ENCODE peak calls at places on chromosomes 5 and 9, in seven cellular contexts. S is uterus, G is tibial artery, F is heart left ventricle, C is HCT116, K is fibroblast of lung, W is AG04450. V is an unnamed sample.

GRCh38 chr5:112921833-112922817 is at the start of gene REEP5:
- DNase-seq in G (peak; percentile 89), W (no peak), C (peak; percentile 48), S (peak; percentile 71), K (peak; percentile 68), F (peak; percentile 86), V (peak; percentile 93)

GRCh38 chr5:135038202-135038828 is 4.3 kb upstream of the PITX1 start:
- DNase-seq in C (no peak), W (no peak), S (no peak), F (no peak), K (no peak), G (no peak), V (no peak)

GRCh38 chr5:35742006-35742405 is 114.7 kb upstream of the IL7R start:
- DNase-seq in S (no peak), C (no peak), K (no peak), G (no peak), F (no peak), W (no peak), V (no peak)

GRCh38 chr9:8857330-8858249 is 1058.0 kb upstream of the DMAC1 start:
- DNase-seq in S (peak; percentile 57), K (peak; percentile 60), C (no peak), W (no peak), G (peak; percentile 82), F (peak; percentile 73), V (peak; percentile 63)

GRCh38 chr5:81006955-81007636 is 46.9 kb downstream of the RASGRF2 start:
- DNase-seq in C (no peak), S (no peak), W (no peak), G (no peak), F (no peak), K (no peak), V (no peak)

GRCh38 chr5:43074987-43075318 is 34.8 kb upstream of the ANXA2R start:
- DNase-seq in G (no peak), C (no peak), K (no peak), S (no peak), F (no peak), W (no peak), V (no peak)

GRCh38 chr9:105281926-105282325 is 37.5 kb downstream of the SLC44A1 start:
- DNase-seq in C (no peak), K (no peak), F (no peak), W (no peak), S (no peak), G (no peak), V (no peak)

GRCh38 chr5:74285876-74286275 is 354.7 kb downstream of the ENC1 start:
- DNase-seq in K (no peak), G (no peak), W (no peak), S (no peak), C (no peak), F (no peak), V (no peak)

GRCh38 chr5:146751781-146752401 is 126.7 kb downstream of the PPP2R2B start:
- DNase-seq in S (no peak), F (no peak), W (no peak), G (no peak), C (no peak), K (no peak), V (no peak)

GRCh38 chr5:122743231-122743630 is 31.6 kb upstream of the SNX2 start:
- DNase-seq in K (no peak), S (no peak), G (no peak), C (no peak), W (no peak), F (no peak), V (no peak)

GRCh38 chr9:97698865-97699264 is 1.7 kb upstream of the XPA start:
- DNase-seq in S (no peak), W (no peak), C (no peak), F (no peak), K (no peak), G (no peak), V (peak; percentile 52)
- H3K4me3 ChIP-seq in S (no peak overlapping the region), W (no peak overlapping the region), C (no peak overlapping the region), F (no peak overlapping the region), K (no peak overlapping the region), G (no peak overlapping the region), V (no peak overlapping the region)

DNA sequence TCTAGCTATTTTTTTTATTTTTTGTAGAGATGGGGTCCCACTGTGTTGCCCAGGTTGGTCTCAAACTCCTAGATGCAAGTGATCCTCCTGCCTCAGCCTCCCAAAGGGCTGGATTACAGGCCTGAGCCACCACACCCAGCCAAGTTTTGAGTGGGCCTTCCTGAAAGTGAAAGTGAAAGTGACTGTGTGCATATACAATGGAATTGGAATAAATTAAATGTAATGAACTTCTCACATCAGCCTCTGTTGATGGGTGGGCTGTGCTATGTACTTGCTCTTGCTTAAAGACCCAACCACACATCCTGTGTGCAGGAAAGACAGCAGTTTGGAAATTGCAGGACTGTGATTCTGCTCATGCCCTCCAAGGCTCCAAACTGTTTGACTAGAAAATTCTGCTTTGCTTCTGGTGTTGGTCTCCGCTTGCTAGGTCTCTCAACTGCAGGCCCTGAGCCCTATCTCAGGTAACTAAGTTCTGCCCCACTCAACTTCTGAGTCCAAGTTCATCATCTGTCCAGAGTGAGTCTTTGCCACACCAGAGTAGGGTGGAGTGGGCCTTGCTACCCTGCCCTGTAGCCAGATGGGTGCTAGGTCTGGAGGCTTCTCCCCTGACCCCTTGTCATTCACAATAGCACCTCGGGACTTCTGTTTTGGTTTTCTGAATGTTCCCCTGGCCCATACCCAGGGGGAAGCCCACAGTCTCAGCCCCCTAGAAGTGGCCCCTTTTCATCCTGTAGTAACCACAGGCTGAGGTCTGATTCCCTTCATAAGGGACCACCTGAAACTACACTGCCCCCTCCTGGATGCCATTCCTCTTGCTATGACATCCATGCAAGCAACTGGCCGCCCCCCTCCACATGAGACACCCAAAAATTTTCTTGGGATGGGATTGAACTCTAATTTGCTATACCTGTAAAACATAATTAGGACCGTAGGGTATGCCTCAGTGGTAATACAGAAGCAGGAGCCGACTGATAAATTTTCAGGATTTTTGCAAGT is 36.5 kb upstream of the RAD23B start:
- DNase-seq in K (no peak), W (no peak), G (no peak), C (no peak), S (no peak), F (no peak), V (no peak)
- TF ChIP-seq CTCF in K (no peak), W (no peak), G (no peak), C (peak; percentile 60), S (no peak), F (no peak), V (no peak)

GRCh38 chr9:102069969-102070368 is 331.5 kb upstream of the GRIN3A start:
- DNase-seq in W (no peak), F (no peak), G (no peak), C (no peak), K (no peak), S (no peak), V (no peak)

DNA sequence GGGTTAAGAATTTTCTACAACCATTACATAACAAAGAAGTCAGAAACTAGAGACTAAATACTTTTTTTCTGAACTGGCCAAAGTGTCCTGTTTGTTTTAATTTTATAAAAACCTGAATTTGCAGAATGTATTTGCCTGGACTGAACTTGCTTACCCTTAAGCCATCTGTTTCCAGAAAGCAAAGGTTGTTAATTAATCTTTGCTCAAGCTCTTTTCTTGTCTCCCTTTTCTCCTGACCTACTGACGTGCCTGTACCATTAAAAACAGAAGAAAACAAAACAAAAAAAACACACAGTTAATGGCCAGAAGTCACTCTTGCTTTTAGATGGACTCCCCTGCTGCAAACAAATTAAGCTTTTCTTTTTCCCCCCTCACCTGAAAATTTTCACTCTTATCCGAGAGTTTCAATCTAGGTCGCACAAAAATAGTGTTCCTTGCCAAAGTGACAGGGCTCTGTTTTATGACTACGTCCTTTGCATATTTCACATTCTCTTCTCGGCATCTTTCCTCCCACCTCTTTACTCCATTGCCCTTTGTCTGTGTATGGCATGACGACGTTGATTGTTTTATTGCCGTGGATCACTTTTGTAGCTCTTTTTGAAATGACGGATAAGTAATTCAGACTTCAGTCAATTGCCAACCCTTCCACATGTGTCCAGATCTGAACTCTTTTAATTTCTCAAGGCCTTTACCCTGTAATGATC is 333.8 kb upstream of the GRIN3A start:
- DNase-seq in K (no peak), G (no peak), F (no peak), W (no peak), S (no peak), C (no peak), V (no peak)
- H3K27ac ChIP-seq in K (no peak overlapping the region), G (no peak overlapping the region), F (no peak overlapping the region), W (no peak overlapping the region), S (no peak overlapping the region), C (no peak overlapping the region), V (no peak overlapping the region)

GRCh38 chr5:76367623-76368366 is 35.3 kb upstream of the IQGAP2 start:
- DNase-seq in F (no peak), K (no peak), C (no peak), G (no peak), W (no peak), S (no peak), V (no peak)
- H3K4me3 ChIP-seq in F (no peak overlapping the region), K (no peak overlapping the region), C (no peak overlapping the region), G (no peak overlapping the region), W (no peak overlapping the region), S (no peak overlapping the region), V (no peak overlapping the region)

GRCh38 chr9:134778841-134779411 is 101.7 kb upstream of the FCN2 start:
- DNase-seq in S (peak; percentile 65), K (peak; percentile 51), C (peak; percentile 33), W (no peak), G (peak; percentile 86), F (peak; percentile 68), V (peak; percentile 65)
- TF ChIP-seq CTCF in S (peak; percentile 58), K (peak; percentile 50), C (peak; percentile 77), W (peak; percentile 72), G (peak; percentile 59), F (peak; percentile 68), V (peak; percentile 56)

DNA sequence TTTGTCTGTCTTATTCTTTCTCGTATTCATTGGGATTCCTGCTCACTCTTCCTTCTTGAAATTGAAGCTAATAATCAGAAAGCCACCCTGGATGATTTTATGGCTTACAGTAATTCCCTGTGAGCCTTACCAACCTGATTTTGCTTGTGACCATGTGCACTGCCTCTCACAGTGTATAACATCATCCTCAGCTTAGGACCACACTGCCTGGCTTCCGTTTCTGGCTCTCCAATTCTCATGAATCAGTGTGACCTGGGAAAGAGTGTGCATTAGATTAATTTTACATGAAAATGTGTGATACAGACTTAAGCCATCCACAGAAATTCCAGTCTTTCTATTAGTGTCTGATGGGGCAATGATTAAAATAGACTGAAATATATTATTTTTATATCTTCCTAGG is 126.8 kb upstream of the DMRT1 start:
- DNase-seq in K (no peak), C (no peak), G (no peak), S (no peak), F (no peak), W (no peak), V (no peak)
- H3K27ac ChIP-seq in K (no peak overlapping the region), C (no peak overlapping the region), G (peak overlapping the region; percentile 77), S (peak overlapping the region; percentile 62), F (peak overlapping the region; percentile 66), W (no peak overlapping the region), V (peak overlapping the region; percentile 82)

DNA sequence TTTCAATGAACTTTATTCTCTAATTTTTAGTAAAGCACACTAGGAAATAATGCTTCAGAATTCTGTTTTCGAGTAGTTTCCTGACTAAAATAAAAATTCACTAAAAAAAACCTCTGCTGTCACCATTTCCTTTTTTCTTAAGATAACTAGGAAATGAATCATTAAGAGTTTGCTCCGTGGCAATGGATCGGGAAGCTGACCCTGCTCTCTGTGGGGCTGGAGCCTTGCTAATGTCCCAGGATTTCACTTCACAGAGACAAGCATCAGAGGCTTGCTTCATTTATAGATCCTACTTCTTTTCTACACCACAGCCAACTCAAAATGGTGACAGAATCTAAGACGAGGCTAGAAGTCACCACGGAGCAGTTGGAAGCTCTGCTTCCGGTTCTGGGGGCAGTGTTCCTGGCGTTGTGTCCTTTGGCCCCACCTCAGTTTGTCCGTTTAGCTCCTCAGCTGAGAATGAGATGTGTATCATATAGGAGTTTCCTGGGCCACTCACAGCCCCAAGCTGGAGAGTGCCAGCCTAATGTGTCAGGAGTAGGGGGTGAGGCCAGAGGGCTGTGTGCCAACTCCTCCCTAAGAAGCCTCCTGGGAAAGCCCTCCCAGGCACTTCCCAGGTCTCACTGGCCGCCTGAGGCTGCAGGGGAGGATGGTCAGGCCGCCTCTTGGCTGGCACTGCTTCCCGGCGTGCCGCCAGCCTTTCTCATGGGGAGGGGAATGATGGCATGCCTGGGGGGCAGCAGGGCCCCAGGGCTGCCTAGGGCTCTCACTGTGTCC is 19.6 kb downstream of the TENT4A start:
- DNase-seq in F (peak; percentile 64), S (no peak), W (no peak), K (peak; percentile 65), C (no peak), G (peak; percentile 72), V (peak; percentile 40)
- H3K4me3 ChIP-seq in F (peak overlapping the region; percentile 33), S (no peak overlapping the region), W (peak overlapping the region; percentile 39), K (no peak overlapping the region), C (no peak overlapping the region), G (peak overlapping the region; percentile 13), V (peak overlapping the region; percentile 9)

V was measured in psoas muscle.